ENCODE peak calls at places on chromosomes 7 and 10, in ten cellular contexts. E, H, I, V, A, D, O, W, G and K are unnamed samples.

GRCh38 chr7:99918959-99919813 is at the start of gene TRIM4:
- DNase-seq in E (peak; percentile 23), H (peak; percentile 92), I (peak; percentile 97), V (peak; percentile 70), A (peak; percentile 73), D (peak; percentile 97), O (peak; percentile 87), W (peak; percentile 90), G (peak; percentile 39), K (peak; percentile 36)

GRCh38 chr10:54434782-54435181 is 366.2 kb downstream of the PCDH15 start:
- DNase-seq in E (no peak), H (no peak), I (no peak), V (no peak), A (no peak), D (no peak), O (no peak), W (no peak), G (no peak), K (no peak)

GRCh38 chr10:6018422-6018821 is 41.1 kb upstream of the IL15RA start:
- DNase-seq in E (no peak), H (peak; percentile 14), I (peak; percentile 73), V (no peak), A (no peak), D (no peak), O (no peak), W (peak; percentile 57), G (no peak), K (no peak)

GRCh38 chr7:137981668-137982067 is 20.2 kb downstream of the CREB3L2 start:
- DNase-seq in E (no peak), H (no peak), I (no peak), V (no peak), A (no peak), D (no peak), O (no peak), W (no peak), G (no peak), K (no peak)

GRCh38 chr10:44186821-44187220 is 198.1 kb downstream of the CXCL12 start:
- DNase-seq in E (no peak), H (no peak), I (no peak), V (no peak), A (no peak), D (no peak), O (no peak), W (no peak), G (no peak), K (no peak)

GRCh38 chr7:16728811-16729210 is 24.7 kb upstream of the TSPAN13 start:
- DNase-seq in E (no peak), H (no peak), I (no peak), V (no peak), A (no peak), D (no peak), O (no peak), W (no peak), G (no peak), K (no peak)

GRCh38 chr10:116694253-116694926 is 48.0 kb downstream of the HSPA12A start:
- DNase-seq in E (peak; percentile 35), H (peak; percentile 9), I (peak; percentile 53), V (peak; percentile 70), A (no peak), D (no peak), O (no peak), W (no peak), G (no peak), K (no peak)

GRCh38 chr7:129907122-129907741 is 45.5 kb downstream of the UBE2H start:
- DNase-seq in E (no peak), H (no peak), I (no peak), V (no peak), A (no peak), D (no peak), O (no peak), W (no peak), G (no peak), K (no peak)

GRCh38 chr7:101555921-101556275 is 73.2 kb downstream of the MYL10 start:
- DNase-seq in E (no peak), H (no peak), I (no peak), V (no peak), A (peak; percentile 34), D (no peak), O (no peak), W (peak; percentile 7), G (no peak), K (no peak)

GRCh38 chr10:34252111-34252510 is 563.0 kb downstream of the PARD3 start:
- DNase-seq in E (no peak), H (no peak), I (no peak), V (peak; percentile 6), A (no peak), D (no peak), O (no peak), W (no peak), G (no peak), K (no peak)

GRCh38 chr10:6173203-6173602 is 29.5 kb upstream of the PFKFB3 start:
- DNase-seq in E (no peak), H (no peak), I (no peak), V (peak; percentile 42), A (no peak), D (no peak), O (no peak), W (no peak), G (no peak), K (no peak)

GRCh38 chr10:30186371-30186875 is 127.0 kb upstream of the JCAD start:
- DNase-seq in E (no peak), H (no peak), I (no peak), V (no peak), A (no peak), D (no peak), O (no peak), W (peak; percentile 26), G (no peak), K (no peak)
- TF ChIP-seq CTCF in E (no peak), H (peak; percentile 53), I (no peak), V (peak; percentile 29), A (no peak), D (no peak), O (no peak), W (peak; percentile 5), G (no peak), K (no peak)

DNA sequence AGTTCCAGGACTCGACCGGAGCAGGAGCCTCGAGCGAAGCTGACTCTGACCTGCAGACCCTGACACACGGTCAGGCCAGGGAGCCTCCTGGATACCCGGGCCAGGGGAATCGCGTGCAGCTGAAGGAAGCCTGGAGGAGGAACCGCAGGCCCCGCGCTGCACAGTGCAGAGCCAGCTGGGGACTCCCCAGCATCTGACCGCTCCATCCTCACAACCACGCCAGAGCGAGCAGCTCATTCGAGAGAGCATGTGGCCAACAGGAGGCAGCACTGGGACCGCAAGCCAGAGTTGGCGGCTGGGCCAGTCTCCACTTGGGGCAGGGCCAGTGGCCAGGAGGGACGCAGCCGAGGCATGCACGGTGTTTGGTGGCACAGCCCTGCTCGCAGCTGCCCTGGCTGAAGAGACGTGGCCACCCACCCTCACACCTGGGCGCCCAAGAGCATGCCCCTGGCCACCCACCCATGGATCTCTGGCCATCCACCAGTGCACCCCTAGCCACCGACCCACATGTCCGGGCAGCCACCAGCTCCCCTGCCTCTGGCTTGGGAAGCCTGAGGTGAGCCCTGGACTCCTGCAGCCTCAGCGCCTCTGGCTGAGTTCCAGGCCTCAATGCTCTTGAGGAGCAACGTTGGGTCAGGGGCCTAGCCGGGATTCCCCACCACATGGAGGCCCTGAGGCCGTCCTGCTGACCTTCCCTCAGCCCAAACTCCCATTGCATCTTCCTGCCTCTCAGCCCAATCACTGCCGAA is 213.9 kb downstream of the ELFN1 start:
- DNase-seq in E (no peak), H (peak; percentile 9), I (no peak), V (no peak), A (no peak), D (no peak), O (no peak), W (no peak), G (no peak), K (no peak)
- TF ChIP-seq CTCF in E (no peak), H (peak; percentile 31), I (no peak), V (no peak), A (peak; percentile 15), D (peak; percentile 13), O (no peak), W (no peak), G (no peak), K (no peak)

DNA sequence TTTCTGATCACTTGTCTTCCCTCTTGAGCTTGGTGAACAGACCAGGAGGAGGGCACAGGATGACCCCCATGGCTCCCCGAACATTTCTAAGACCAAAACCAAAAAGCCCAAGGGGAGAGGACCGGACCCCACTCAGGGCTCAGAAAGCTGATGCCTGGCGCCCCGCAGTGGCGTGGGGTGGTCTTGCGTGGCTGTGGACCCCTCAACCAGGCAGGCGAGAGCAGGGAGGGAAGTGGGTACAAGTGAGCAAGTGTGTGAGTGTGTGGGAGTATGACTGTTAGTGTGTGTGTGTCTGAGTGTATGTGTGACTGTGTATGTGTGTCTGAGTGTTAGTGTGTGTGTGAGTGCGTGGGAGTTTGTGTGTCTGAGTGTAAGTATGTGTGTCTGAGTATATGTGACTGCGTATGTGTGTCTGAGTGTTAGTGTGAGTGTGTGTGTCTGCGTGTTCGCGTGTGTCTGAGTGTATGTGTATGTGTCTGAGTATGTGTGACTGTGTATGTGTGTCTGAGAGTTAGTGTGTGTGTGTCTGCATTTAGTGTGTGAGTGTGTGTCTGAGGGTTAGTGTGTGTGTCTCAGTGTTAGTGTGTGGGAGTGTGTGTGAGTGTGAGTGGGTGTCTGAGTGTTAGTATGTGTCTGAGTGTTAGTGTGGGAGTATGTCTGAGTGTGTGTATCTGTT is 34.0 kb upstream of the INSIG1 start:
- DNase-seq in E (peak; percentile 18), H (no peak), I (no peak), V (no peak), A (no peak), D (no peak), O (no peak), W (no peak), G (no peak), K (no peak)
- TF ChIP-seq CTCF in E (no peak), H (peak; percentile 17), I (no peak), V (no peak), A (peak; percentile 43), D (peak; percentile 11), O (no peak), W (no peak), G (peak; percentile 34), K (no peak)

DNA sequence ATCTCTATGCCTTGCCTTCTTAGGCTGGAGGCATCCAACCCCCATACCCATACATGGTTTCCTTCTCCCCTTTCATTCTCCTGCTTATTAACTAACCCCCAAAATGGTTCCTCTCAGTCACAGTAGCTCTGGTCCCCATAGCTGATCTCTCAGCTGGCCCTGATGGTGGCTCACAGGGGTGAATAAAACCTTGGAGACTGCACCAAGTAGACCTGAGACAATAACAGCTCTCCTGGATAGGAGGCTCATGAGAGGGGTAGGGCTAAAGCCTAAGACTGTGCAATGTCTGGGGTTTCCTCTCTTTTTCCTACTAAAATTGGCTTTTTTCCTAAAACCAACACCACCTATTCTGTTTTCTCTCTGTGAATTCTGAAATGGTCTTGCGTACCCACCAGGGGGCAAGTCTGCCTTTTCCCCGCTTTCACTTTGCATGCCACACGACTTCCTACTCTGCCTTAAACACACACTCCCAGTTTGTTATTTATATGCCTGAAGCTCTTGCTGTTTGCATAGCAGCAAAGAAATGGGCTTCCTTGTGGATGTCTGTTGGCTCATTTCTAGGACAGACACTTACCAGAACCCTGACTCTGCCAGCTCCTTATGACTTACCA is 18.4 kb upstream of the PON1 start:
- DNase-seq in E (no peak), H (peak; percentile 25), I (no peak), V (no peak), A (no peak), D (no peak), O (no peak), W (no peak), G (no peak), K (no peak)
- TF ChIP-seq CTCF in E (no peak), H (peak; percentile 43), I (no peak), V (peak; percentile 5), A (peak; percentile 51), D (no peak), O (no peak), W (no peak), G (peak; percentile 53), K (peak; percentile 47)